ENCODE peak calls at places on chromosomes 3 and 15, in nine cellular contexts. T, D, G, N, K, I, J, X and O are unnamed samples.

GRCh38 chr3:55002416-55002930 is 74.6 kb upstream of the LRTM1 start:
- DNase-seq in T (no peak), D (no peak), G (no peak), N (no peak), K (no peak), I (no peak), J (no peak), X (no peak), O (no peak)

GRCh38 chr3:177452487-177452886 is 255.2 kb upstream of the TBL1XR1 start:
- DNase-seq in T (peak), D (no peak), G (no peak), N (no peak), K (no peak), I (no peak), J (no peak), X (peak), O (no peak)

GRCh38 chr3:135231646-135232625 is 436.9 kb downstream of the EPHB1 start:
- DNase-seq in T (no peak), D (no peak), G (no peak), N (no peak), K (no peak), I (no peak), J (no peak), X (no peak), O (no peak)

GRCh38 chr15:93088981-93089854 is at the start of gene RGMA:
- DNase-seq in T (no peak), D (no peak), G (peak), N (no peak), K (peak), I (no peak), J (no peak), X (no peak), O (no peak)

GRCh38 chr3:143203848-143204247 is 84.3 kb downstream of the CHST2 start:
- DNase-seq in T (peak), D (no peak), G (no peak), N (no peak), K (no peak), I (no peak), J (no peak), X (peak), O (no peak)

GRCh38 chr3:71578045-71578730 is 5.3 kb downstream of the FOXP1 start:
- DNase-seq in T (peak), D (no peak), G (no peak), N (no peak), K (no peak), I (no peak), J (no peak), X (no peak), O (no peak)

GRCh38 chr3:138434276-138434874 is at the start of gene ESYT3:
- DNase-seq in T (peak), D (no peak), G (peak), N (peak), K (peak), I (peak), J (peak), X (no peak), O (no peak)

GRCh38 chr15:62124176-62124952 is 40.7 kb downstream of the C2CD4B start:
- DNase-seq in T (peak), D (no peak), G (no peak), N (no peak), K (no peak), I (no peak), J (no peak), X (no peak), O (no peak)

GRCh38 chr15:68439506-68439905 is 7.5 kb upstream of the ITGA11 start:
- DNase-seq in T (no peak), D (no peak), G (no peak), N (no peak), K (peak), I (peak), J (no peak), X (no peak), O (no peak)

GRCh38 chr15:74364936-74365618 is 2.4 kb downstream of the CYP11A1 start:
- DNase-seq in T (no peak), D (no peak), G (no peak), N (no peak), K (no peak), I (no peak), J (no peak), X (no peak), O (no peak)

GRCh38 chr3:100857863-100858262 is 135.4 kb downstream of the ABI3BP start:
- DNase-seq in T (no peak), D (no peak), G (no peak), N (no peak), K (no peak), I (no peak), J (no peak), X (no peak), O (no peak)

GRCh38 chr15:78308422-78309021 is 9.1 kb upstream of the SKIC8 start:
- DNase-seq in T (peak), D (no peak), G (no peak), N (peak), K (peak), I (no peak), J (peak), X (peak), O (no peak)

GRCh38 chr3:105140899-105141367 is 225.8 kb upstream of the ALCAM start:
- DNase-seq in T (no peak), D (no peak), G (no peak), N (no peak), K (no peak), I (no peak), J (no peak), X (no peak), O (no peak)

GRCh38 chr3:32733631-32734229 is 48.7 kb downstream of the CNOT10 start:
- DNase-seq in T (peak), D (peak), G (no peak), N (no peak), K (no peak), I (no peak), J (no peak), X (peak), O (no peak)

GRCh38 chr3:72150634-72151412 is 365.9 kb upstream of the PROK2 start:
- DNase-seq in T (no peak), D (no peak), G (no peak), N (no peak), K (no peak), I (no peak), J (no peak), X (no peak), O (no peak)

GRCh38 chr3:13300546-13301294 is 119.4 kb downstream of the NUP210 start:
- DNase-seq in T (no peak), D (no peak), G (no peak), N (no peak), K (no peak), I (no peak), J (peak), X (no peak), O (no peak)

GRCh38 chr3:119279844-119280243 is 14.3 kb upstream of the ARHGAP31 start:
- DNase-seq in T (no peak), D (no peak), G (no peak), N (no peak), K (no peak), I (no peak), J (no peak), X (no peak), O (no peak)

GRCh38 chr15:57421540-57421939 is 45.2 kb downstream of the CGNL1 start:
- DNase-seq in T (no peak), D (no peak), G (no peak), N (no peak), K (no peak), I (no peak), J (no peak), X (no peak), O (no peak)

GRCh38 chr3:123272547-123272946 is 70.8 kb downstream of the SEC22A start:
- DNase-seq in T (peak), D (no peak), G (no peak), N (no peak), K (no peak), I (no peak), J (no peak), X (peak), O (no peak)

GRCh38 chr3:134430950-134431445 is 54.8 kb downstream of the ANAPC13 start:
- DNase-seq in T (peak), D (no peak), G (no peak), N (no peak), K (no peak), I (no peak), J (no peak), X (peak), O (no peak)

GRCh38 chr15:48493084-48493762 is 152.3 kb downstream of the FBN1 start:
- DNase-seq in T (peak), D (peak), G (peak), N (no peak), K (no peak), I (no peak), J (no peak), X (peak), O (no peak)

GRCh38 chr3:31392568-31392967 is 140.2 kb upstream of the STT3B start:
- DNase-seq in T (no peak), D (no peak), G (no peak), N (no peak), K (no peak), I (no peak), J (no peak), X (no peak), O (no peak)

GRCh38 chr3:195356151-195357086 is 85.5 kb upstream of the XXYLT1 start:
- DNase-seq in T (peak), D (no peak), G (no peak), N (no peak), K (peak), I (peak), J (no peak), X (no peak), O (no peak)

GRCh38 chr3:193560870-193561269 is 6.2 kb upstream of the ATP13A4 start:
- DNase-seq in T (no peak), D (no peak), G (no peak), N (no peak), K (no peak), I (no peak), J (no peak), X (no peak), O (no peak)

GRCh38 chr3:126133606-126134005 is 46.8 kb downstream of the ALDH1L1 start:
- DNase-seq in T (no peak), D (no peak), G (peak), N (no peak), K (no peak), I (no peak), J (peak), X (no peak), O (no peak)

GRCh38 chr3:156233875-156234274 is 113.5 kb downstream of the KCNAB1 start:
- DNase-seq in T (peak), D (no peak), G (no peak), N (no peak), K (no peak), I (no peak), J (no peak), X (no peak), O (no peak)

GRCh38 chr3:59540696-59541095 is 490.9 kb upstream of the CFAP20DC start:
- DNase-seq in T (no peak), D (no peak), G (no peak), N (no peak), K (no peak), I (no peak), J (no peak), X (no peak), O (no peak)

GRCh38 chr15:81633889-81634288 is 259.9 kb upstream of the TMC3 start:
- DNase-seq in T (no peak), D (no peak), G (no peak), N (no peak), K (no peak), I (no peak), J (no peak), X (no peak), O (no peak)

GRCh38 chr15:89243691-89244511 is at the start of gene FANCI:
- DNase-seq in T (peak), D (peak), G (peak), N (peak), K (peak), I (peak), J (peak), X (peak), O (peak)
- TF ChIP-seq CTCF in T (peak), D (peak), G (peak), N (peak), K (no peak), I (peak), J (peak), X (peak), O (peak)

GRCh38 chr15:80584561-80584964 is 110.5 kb upstream of the ABHD17C start:
- DNase-seq in T (no peak), D (no peak), G (no peak), N (no peak), K (no peak), I (no peak), J (no peak), X (no peak), O (no peak)
- TF ChIP-seq CTCF in T (no peak), D (no peak), G (no peak), N (no peak), K (no peak), I (no peak), J (no peak), X (no peak), O (no peak)

GRCh38 chr3:132721479-132722164 is 587 bp downstream of the NPHP3 start:
- DNase-seq in T (peak), D (no peak), G (peak), N (peak), K (no peak), I (peak), J (peak), X (peak), O (peak)
- TF ChIP-seq CTCF in T (no peak), D (peak), G (no peak), N (peak), K (peak), I (no peak), J (peak), X (peak), O (no peak)

GRCh38 chr3:28335246-28335645 is 13.3 kb upstream of the ZCWPW2 start:
- DNase-seq in T (no peak), D (no peak), G (no peak), N (no peak), K (no peak), I (no peak), J (no peak), X (no peak), O (no peak)

GRCh38 chr3:28334552-28334951 is 14.0 kb upstream of the ZCWPW2 start:
- DNase-seq in T (no peak), D (no peak), G (no peak), N (no peak), K (no peak), I (no peak), J (no peak), X (no peak), O (no peak)
- TF ChIP-seq CTCF in T (peak), D (peak), G (peak), N (peak), K (no peak), I (peak), J (no peak), X (no peak), O (no peak)

DNA sequence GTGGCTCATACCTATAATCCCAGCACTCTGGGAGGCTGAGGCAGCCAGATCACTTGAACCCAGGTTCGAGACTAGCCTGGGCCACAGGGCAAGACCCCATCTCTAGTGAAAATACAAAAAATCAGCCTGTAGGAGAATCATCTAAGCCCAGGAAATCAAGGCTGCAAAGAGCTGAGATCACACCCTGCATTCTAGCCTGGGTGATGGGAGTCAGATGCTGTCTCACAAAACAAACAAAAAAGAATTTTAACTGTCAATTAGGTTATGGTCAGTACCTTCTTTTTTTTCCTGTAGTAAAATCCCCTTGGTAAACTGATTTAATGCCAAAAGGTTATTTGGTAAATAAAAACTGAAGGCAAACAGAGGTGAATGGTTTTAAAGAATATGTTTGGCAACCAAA is 29.0 kb downstream of the TMCC1 start:
- DNase-seq in T (no peak), D (no peak), G (no peak), N (no peak), K (no peak), I (no peak), J (no peak), X (no peak), O (no peak)
- TF ChIP-seq CTCF in T (no peak), D (no peak), G (no peak), N (no peak), K (no peak), I (no peak), J (no peak), X (no peak), O (no peak)

GRCh38 chr15:101100593-101101442 is 151.0 kb downstream of the CHSY1 start:
- DNase-seq in T (no peak), D (no peak), G (no peak), N (no peak), K (no peak), I (no peak), J (no peak), X (no peak), O (no peak)
- TF ChIP-seq CTCF in T (no peak), D (no peak), G (no peak), N (no peak), K (no peak), I (peak), J (no peak), X (peak), O (no peak)